ENCODE peak calls at places on chromosomes 2 and 18, in eight cellular contexts. P is stimulated activated CD4-positive, alpha-beta T cell treated with anti-CD3 and anti-CD28 coated beads, Interleukin-2, amount 100 ng/mL, for 48 hours; N is stimulated activated naive CD8-positive, alpha-beta T cell treated with anti-CD3 and anti-CD28 coated beads, Interleukin-15, Interleukin-2, amounts not matched to agents 100 U/mL and 50 U/mL, for 24 hours; S is stimulated activated naive CD4-positive, alpha-beta T cell treated with Interleukin-2 at 50 U/mL for 16 hours; Y is fibroblast of lung; B is fibroblast of pulmonary artery; F is iris pigment epithelial cell; G is mesenteric fat pad. X is an unnamed sample.

GRCh38 chr2:20343128-20343527 is 7.5 kb downstream of the PUM2 start:
- DNase-seq in G (no peak), S (no peak), P (no peak), F (peak; percentile 56), B (no peak), N (no peak), Y (peak; percentile 38), X (peak; percentile 37)

GRCh38 chr2:221635949-221636348 is 63.8 kb upstream of the EPHA4 start:
- DNase-seq in Y (no peak), P (no peak), S (no peak), N (no peak), B (no peak), F (no peak), G (no peak), X (no peak)

GRCh38 chr2:146602856-146603255 is 1242.0 kb upstream of the ACVR2A start:
- DNase-seq in N (no peak), G (no peak), Y (peak; percentile 63), P (no peak), B (peak; percentile 13), F (peak; percentile 48), S (no peak), X (no peak)

GRCh38 chr18:60554961-60555360 is 182.4 kb upstream of the MC4R start:
- DNase-seq in F (no peak), P (no peak), G (no peak), B (no peak), Y (no peak), N (no peak), S (no peak), X (no peak)

GRCh38 chr2:22769497-22769896 is 615.5 kb upstream of the KLHL29 start:
- DNase-seq in P (no peak), B (no peak), F (no peak), G (no peak), Y (no peak), S (no peak), N (no peak), X (no peak)

GRCh38 chr2:169964740-169965139 is 137.5 kb downstream of the UBR3 start:
- DNase-seq in G (no peak), P (no peak), F (no peak), S (no peak), N (no peak), B (peak; percentile 11), Y (peak; percentile 22), X (no peak)

GRCh38 chr18:61085036-61085435 is 248.2 kb upstream of the CDH20 start:
- DNase-seq in P (no peak), B (no peak), F (no peak), S (no peak), N (no peak), Y (no peak), G (no peak), X (no peak)

GRCh38 chr2:172200495-172201085 is 97.9 kb upstream of the DLX2 start:
- DNase-seq in S (no peak), N (peak; percentile 41), F (peak; percentile 58), B (peak; percentile 60), Y (peak; percentile 75), G (no peak), P (peak; percentile 34), X (no peak)

GRCh38 chr18:55012041-55012440 is 52.8 kb upstream of the CCDC68 start:
- DNase-seq in N (no peak), Y (no peak), P (no peak), S (no peak), G (no peak), B (no peak), F (peak; percentile 83), X (no peak)

GRCh38 chr2:54639609-54640008 is 83.9 kb upstream of the EML6 start:
- DNase-seq in N (no peak), F (no peak), P (no peak), S (no peak), G (no peak), Y (no peak), B (peak; percentile 45), X (no peak)

GRCh38 chr18:24514439-24514838 is 54.0 kb downstream of the HRH4 start:
- DNase-seq in N (no peak), B (peak; percentile 57), P (no peak), G (no peak), Y (peak; percentile 37), S (no peak), F (peak; percentile 67), X (peak; percentile 48)

GRCh38 chr18:75265255-75265654 is 54.7 kb downstream of the TSHZ1 start:
- DNase-seq in P (no peak), Y (peak; percentile 43), B (no peak), G (no peak), N (no peak), F (no peak), S (no peak), X (no peak)

GRCh38 chr18:37565138-37565984 is at the start of gene CELF4:
- DNase-seq in Y (peak; percentile 11), N (no peak), B (peak; percentile 41), G (peak; percentile 83), F (peak; percentile 14), S (no peak), P (no peak), X (no peak)

GRCh38 chr2:102488063-102488462 is 15.0 kb downstream of the SLC9A4 start:
- DNase-seq in S (no peak), F (peak; percentile 34), P (no peak), G (no peak), N (no peak), B (peak; percentile 43), Y (peak; percentile 79), X (peak; percentile 83)

GRCh38 chr18:36496022-36496421 is 198.5 kb downstream of the FHOD3 start:
- DNase-seq in S (no peak), G (no peak), Y (no peak), P (no peak), B (no peak), F (no peak), N (no peak), X (no peak)

GRCh38 chr2:89833116-89833779 is 1141.8 kb downstream of the RPIA start:
- DNase-seq in F (peak; percentile 30), G (no peak), S (no peak), B (peak; percentile 29), P (no peak), Y (no peak), N (no peak), X (no peak)

X was measured in NCI-H226.